ENCODE peak calls at places on chromosome 17, in six cellular contexts. E is WERI-Rb-1; U is upper lobe of right lung; A is CD4-positive, alpha-beta T cell; F is thoracic aorta; K is SK-N-SH. R is an unnamed sample.

GRCh38 chr17:51397361-51398127 is 137.2 kb downstream of the UTP18 start:
- DNase-seq in K (no peak), A (no peak), F (no peak), U (no peak), E (no peak), R (peak; percentile 78)

GRCh38 chr17:4313482-4314114 is 49.8 kb upstream of the ANKFY1 start:
- DNase-seq in U (no peak), F (no peak), K (no peak), E (no peak), A (no peak), R (no peak)

GRCh38 chr17:14699569-14700190 is 398.8 kb downstream of the HS3ST3B1 start:
- DNase-seq in A (no peak), F (no peak), U (no peak), E (no peak), K (no peak), R (no peak)

GRCh38 chr17:77429985-77430752 is 289.4 kb downstream of the SEC14L1 start:
- DNase-seq in K (peak; percentile 93), A (peak; percentile 80), U (peak; percentile 91), E (peak; percentile 97), F (peak; percentile 91), R (peak; percentile 68)

GRCh38 chr17:17001874-17002520 is 30.1 kb upstream of the TNFRSF13B start:
- DNase-seq in U (peak; percentile 91), A (peak; percentile 73), K (peak; percentile 92), E (peak; percentile 78), F (peak; percentile 38), R (no peak)

GRCh38 chr17:80847506-80848230 is 144.0 kb upstream of the CHMP6 start:
- DNase-seq in K (no peak), F (no peak), E (no peak), A (no peak), U (peak; percentile 57), R (no peak)

GRCh38 chr17:34609210-34609609 is 29.8 kb downstream of the TMEM132E start:
- DNase-seq in K (no peak), A (no peak), E (peak; percentile 38), F (no peak), U (no peak), R (no peak)

GRCh38 chr17:72445055-72445991 is 324.5 kb downstream of the SOX9 start:
- DNase-seq in U (peak; percentile 54), A (no peak), K (no peak), F (no peak), E (no peak), R (no peak)

GRCh38 chr17:867896-868489 is 85.8 kb downstream of the MRM3 start:
- DNase-seq in E (no peak), F (no peak), A (no peak), K (no peak), U (no peak), R (no peak)

GRCh38 chr17:47720754-47721533 is 12.1 kb upstream of the TBX21 start:
- DNase-seq in A (no peak), E (peak; percentile 57), F (no peak), U (no peak), K (peak; percentile 70), R (no peak)

GRCh38 chr17:45261577-45262515 is at the start of gene SPATA32:
- DNase-seq in E (no peak), U (peak; percentile 87), K (peak; percentile 71), F (no peak), A (peak; percentile 38), R (no peak)

GRCh38 chr17:1231456-1231855 is 38.8 kb upstream of the BHLHA9 start:
- DNase-seq in E (no peak), U (peak; percentile 83), A (no peak), K (no peak), F (no peak), R (no peak)

GRCh38 chr17:14321980-14322776 is 21.3 kb downstream of the HS3ST3B1 start:
- DNase-seq in U (no peak), F (no peak), E (no peak), K (no peak), A (no peak), R (no peak)

GRCh38 chr17:44263360-44263902 is 4.5 kb downstream of the SLC4A1 start:
- DNase-seq in A (no peak), E (no peak), F (no peak), K (no peak), U (no peak), R (no peak)

GRCh38 chr17:52138350-52138749 is 20.2 kb downstream of the CA10 start:
- DNase-seq in F (no peak), K (no peak), E (peak; percentile 33), A (no peak), U (no peak), R (peak; percentile 59)

GRCh38 chr17:11303773-11304394 is 62.9 kb downstream of the SHISA6 start:
- DNase-seq in F (no peak), E (no peak), U (no peak), K (no peak), A (no peak), R (no peak)

GRCh38 chr17:14464741-14465140 is 163.9 kb downstream of the HS3ST3B1 start:
- DNase-seq in F (no peak), A (no peak), U (no peak), E (no peak), K (no peak), R (peak; percentile 27)

GRCh38 chr17:8847891-8848290 is 19.6 kb downstream of the PIK3R6 start:
- DNase-seq in F (no peak), A (no peak), U (no peak), E (no peak), K (no peak), R (no peak)

GRCh38 chr17:17849863-17850373 is 13.1 kb upstream of the SREBF1 start:
- DNase-seq in F (no peak), U (no peak), E (no peak), K (peak; percentile 58), A (peak; percentile 43), R (no peak)

GRCh38 chr17:27541326-27542023 is 85.2 kb downstream of the KSR1 start:
- DNase-seq in K (no peak), U (peak; percentile 6), F (no peak), E (no peak), A (no peak), R (no peak)

GRCh38 chr17:79042421-79043190 is 18.6 kb downstream of the C1QTNF1 start:
- DNase-seq in F (no peak), E (peak; percentile 89), K (peak; percentile 90), U (peak; percentile 89), A (peak; percentile 61), R (no peak)

GRCh38 chr17:19418312-19418992 is 7.4 kb downstream of the RNF112 start:
- DNase-seq in U (no peak), E (no peak), A (no peak), F (no peak), K (no peak), R (no peak)

GRCh38 chr17:51119415-51120356 is 982 bp downstream of the SPAG9 start:
- DNase-seq in A (peak; percentile 9), E (peak; percentile 59), F (no peak), U (peak; percentile 78), K (peak; percentile 24), R (peak; percentile 44)

GRCh38 chr17:68588362-68588761 is 12.8 kb downstream of the FAM20A start:
- DNase-seq in K (no peak), F (no peak), E (no peak), U (no peak), A (no peak), R (no peak)

GRCh38 chr17:68584904-68585303 is 16.3 kb downstream of the FAM20A start:
- DNase-seq in A (no peak), E (no peak), K (no peak), U (no peak), F (no peak), R (no peak)

GRCh38 chr17:68587847-68588246 is 13.3 kb downstream of the FAM20A start:
- DNase-seq in E (no peak), K (no peak), A (no peak), F (no peak), U (no peak), R (no peak)

GRCh38 chr17:68587026-68587425 is 14.1 kb downstream of the FAM20A start:
- DNase-seq in U (no peak), K (no peak), F (no peak), E (no peak), A (no peak), R (no peak)

DNA sequence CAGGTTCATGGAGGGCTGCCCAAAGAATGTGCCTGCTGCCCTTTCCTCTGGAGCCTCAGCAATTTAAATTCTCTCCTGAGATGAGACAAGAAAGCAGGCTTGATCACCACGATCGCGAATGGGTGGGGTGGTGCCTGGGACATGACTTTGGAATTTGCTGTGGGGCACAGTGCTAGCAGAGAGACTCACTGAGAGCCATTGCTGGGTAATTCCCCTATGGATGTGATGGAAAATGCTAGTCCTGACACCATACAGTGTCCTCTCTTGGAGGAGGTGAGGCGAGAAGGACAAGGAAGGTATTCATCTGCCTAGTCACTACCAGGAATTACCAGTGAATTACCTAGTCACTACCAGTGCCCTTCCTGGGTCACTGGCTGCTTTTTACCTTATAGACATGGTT is 15.5 kb downstream of the FAM20A start:
- DNase-seq in F (no peak), A (no peak), K (no peak), E (no peak), U (no peak), R (peak; percentile 61)
- H3K27ac ChIP-seq in F (no peak overlapping the region), A (no peak overlapping the region), K (no peak overlapping the region), E (no peak overlapping the region), U (no peak overlapping the region), R (no peak overlapping the region)

GRCh38 chr17:75019710-75020109 is 7.2 kb downstream of the MRPL58 start:
- DNase-seq in U (no peak), E (peak; percentile 32), F (no peak), A (no peak), K (no peak), R (no peak)
- H3K27ac ChIP-seq in U (no peak overlapping the region), E (peak overlapping the region; percentile 75), F (no peak overlapping the region), A (no peak overlapping the region), K (no peak overlapping the region), R (no peak overlapping the region)

DNA sequence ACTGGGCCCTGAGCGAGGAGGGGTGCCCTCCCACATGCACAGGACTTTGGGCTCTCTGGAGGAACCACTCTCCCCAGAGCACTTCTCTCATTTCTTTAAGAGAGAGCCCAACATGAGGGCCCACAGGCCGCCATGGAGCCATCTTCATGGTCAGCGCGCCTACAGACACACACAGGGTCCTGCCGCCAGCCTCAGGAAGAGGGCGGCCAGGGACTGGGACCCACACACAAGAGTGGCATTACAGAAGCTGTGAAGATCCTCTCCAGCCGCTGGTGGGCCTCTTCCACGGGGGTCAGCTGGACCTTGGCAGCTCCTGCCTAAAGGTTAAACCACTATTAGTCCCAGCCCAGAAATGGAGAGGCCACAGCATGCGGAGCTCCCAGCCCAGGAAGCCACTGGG is 54.5 kb downstream of the MYO18A start:
- DNase-seq in A (no peak), E (no peak), F (no peak), U (no peak), K (no peak), R (no peak)
- H3K27ac ChIP-seq in A (no peak overlapping the region), E (no peak overlapping the region), F (no peak overlapping the region), U (peak overlapping the region; percentile 44), K (no peak overlapping the region), R (no peak overlapping the region)

DNA sequence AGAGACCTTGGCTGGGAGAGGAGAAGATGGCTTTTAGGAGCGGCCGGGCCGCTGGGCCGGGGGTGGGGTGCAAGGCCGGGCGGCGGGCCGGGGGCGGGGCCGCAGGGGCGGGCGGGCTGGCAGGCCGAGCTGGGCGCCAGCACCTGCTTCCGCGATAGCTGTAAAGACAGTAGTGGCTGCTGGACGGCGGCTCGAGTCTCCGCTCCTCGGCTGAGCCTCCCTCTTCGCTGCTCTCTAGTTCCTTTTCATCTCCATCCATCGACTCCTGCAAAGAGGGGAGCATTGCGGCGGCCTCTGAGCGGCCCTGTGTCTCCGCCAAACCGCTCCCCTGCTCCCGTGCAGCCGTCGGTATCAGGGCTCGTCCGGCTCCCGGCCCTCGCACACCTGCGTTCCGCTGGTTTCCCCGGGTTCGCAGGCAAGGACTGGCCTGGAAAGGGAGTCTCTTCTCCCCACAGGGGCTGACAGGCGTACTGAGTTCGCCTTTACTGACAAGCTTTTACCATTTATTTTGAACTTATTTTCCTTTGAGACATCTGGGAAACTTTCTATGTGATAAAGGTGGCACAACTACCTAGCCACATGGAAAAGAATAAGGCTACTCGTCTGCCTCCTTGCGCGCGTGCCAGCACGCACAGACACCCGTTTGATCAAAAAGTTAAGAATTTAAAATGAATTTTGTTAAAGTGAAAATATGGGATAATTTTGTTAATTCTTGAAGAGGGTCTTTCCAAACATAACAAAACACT is at the start of gene C17orf75:
- DNase-seq in F (no peak), U (peak; percentile 91), E (peak; percentile 79), A (peak; percentile 80), K (peak; percentile 87), R (peak; percentile 77)
- H3K27ac ChIP-seq in F (peak within 1 kb of the TSS; percentile 73), U (peak within 1 kb of the TSS; percentile 77), E (peak within 1 kb of the TSS; percentile 83), A (peak within 1 kb of the TSS; percentile 62), K (peak within 1 kb of the TSS; percentile 43), R (no peak within 1 kb of the TSS)